ENCODE peak calls at places on chromosomes 7 and 10, in seven cellular contexts. One of them, this sample, is unnamed.

GRCh38 chr7:28623105-28623730 is 210.9 kb downstream of the CREB5 start:
- DNase-seq in AG10803: peak
- DNase-seq in CD8-positive, alpha-beta memory T cell: no peak
- DNase-seq in cardiac muscle cell: no peak
- DNase-seq in hepatocyte: no peak
- DNase-seq in aorta: no peak
- DNase-seq in A549: no peak
- DNase-seq in this sample: no peak

GRCh38 chr7:85773116-85773783 is 586.4 kb upstream of the SEMA3D start:
- DNase-seq in aorta: no peak
- DNase-seq in AG10803: peak
- DNase-seq in cardiac muscle cell: no peak
- DNase-seq in hepatocyte: no peak
- DNase-seq in CD8-positive, alpha-beta memory T cell: no peak
- DNase-seq in A549: no peak
- DNase-seq in this sample: no peak

GRCh38 chr7:21253740-21254687 is 173.9 kb upstream of the SP4 start:
- DNase-seq in A549: peak
- DNase-seq in aorta: no peak
- DNase-seq in hepatocyte: peak
- DNase-seq in AG10803: peak
- DNase-seq in CD8-positive, alpha-beta memory T cell: peak
- DNase-seq in cardiac muscle cell: peak
- DNase-seq in this sample: no peak

GRCh38 chr10:34648919-34649318 is 166.2 kb downstream of the PARD3 start:
- DNase-seq in A549: no peak
- DNase-seq in CD8-positive, alpha-beta memory T cell: no peak
- DNase-seq in AG10803: no peak
- DNase-seq in hepatocyte: no peak
- DNase-seq in cardiac muscle cell: no peak
- DNase-seq in aorta: no peak
- DNase-seq in this sample: no peak

GRCh38 chr7:131688738-131689661 is 132.6 kb upstream of the PODXL start:
- DNase-seq in cardiac muscle cell: peak
- DNase-seq in AG10803: peak
- DNase-seq in A549: peak
- DNase-seq in hepatocyte: peak
- DNase-seq in aorta: peak
- DNase-seq in CD8-positive, alpha-beta memory T cell: peak
- DNase-seq in this sample: peak

GRCh38 chr7:28643369-28644340 is 231.3 kb downstream of the CREB5 start:
- DNase-seq in CD8-positive, alpha-beta memory T cell: no peak
- DNase-seq in aorta: no peak
- DNase-seq in hepatocyte: no peak
- DNase-seq in cardiac muscle cell: no peak
- DNase-seq in A549: no peak
- DNase-seq in AG10803: no peak
- DNase-seq in this sample: no peak

GRCh38 chr7:36651404-36651803 is 72.9 kb downstream of the AOAH start:
- DNase-seq in cardiac muscle cell: no peak
- DNase-seq in A549: no peak
- DNase-seq in CD8-positive, alpha-beta memory T cell: no peak
- DNase-seq in aorta: no peak
- DNase-seq in AG10803: peak
- DNase-seq in hepatocyte: peak
- DNase-seq in this sample: no peak

GRCh38 chr7:117780832-117781231 is 92.4 kb downstream of the CTTNBP2 start:
- DNase-seq in cardiac muscle cell: no peak
- DNase-seq in CD8-positive, alpha-beta memory T cell: no peak
- DNase-seq in AG10803: no peak
- DNase-seq in A549: no peak
- DNase-seq in hepatocyte: no peak
- DNase-seq in aorta: no peak
- DNase-seq in this sample: no peak

GRCh38 chr10:4315529-4315928 is 510.5 kb upstream of the AKR1E2 start:
- DNase-seq in CD8-positive, alpha-beta memory T cell: no peak
- DNase-seq in cardiac muscle cell: no peak
- DNase-seq in hepatocyte: no peak
- DNase-seq in AG10803: peak
- DNase-seq in A549: no peak
- DNase-seq in aorta: no peak
- DNase-seq in this sample: no peak

GRCh38 chr10:4307784-4308364 is 518.1 kb upstream of the AKR1E2 start:
- DNase-seq in A549: no peak
- DNase-seq in cardiac muscle cell: peak
- DNase-seq in AG10803: no peak
- DNase-seq in hepatocyte: peak
- DNase-seq in CD8-positive, alpha-beta memory T cell: no peak
- DNase-seq in aorta: no peak
- DNase-seq in this sample: no peak

GRCh38 chr10:4310153-4310552 is 515.9 kb upstream of the AKR1E2 start:
- DNase-seq in CD8-positive, alpha-beta memory T cell: no peak
- DNase-seq in AG10803: no peak
- DNase-seq in A549: no peak
- DNase-seq in aorta: no peak
- DNase-seq in hepatocyte: no peak
- DNase-seq in cardiac muscle cell: peak
- DNase-seq in this sample: no peak

GRCh38 chr10:4316166-4316810 is 509.7 kb upstream of the AKR1E2 start:
- DNase-seq in aorta: peak
- DNase-seq in CD8-positive, alpha-beta memory T cell: no peak
- DNase-seq in A549: no peak
- DNase-seq in AG10803: peak
- DNase-seq in hepatocyte: no peak
- DNase-seq in cardiac muscle cell: no peak
- DNase-seq in this sample: no peak

GRCh38 chr10:4312046-4312835 is 513.8 kb upstream of the AKR1E2 start:
- DNase-seq in cardiac muscle cell: no peak
- DNase-seq in A549: no peak
- DNase-seq in CD8-positive, alpha-beta memory T cell: no peak
- DNase-seq in AG10803: no peak
- DNase-seq in aorta: no peak
- DNase-seq in hepatocyte: no peak
- DNase-seq in this sample: no peak
- H3K4me3 ChIP-seq in cardiac muscle cell: no peak
- H3K4me3 ChIP-seq in A549: no peak
- H3K4me3 ChIP-seq in CD8-positive, alpha-beta memory T cell: no peak
- H3K4me3 ChIP-seq in AG10803: no peak
- H3K4me3 ChIP-seq in aorta: no peak
- H3K4me3 ChIP-seq in hepatocyte: no peak
- H3K4me3 ChIP-seq in this sample: no peak

GRCh38 chr10:17871036-17871435 is 61.9 kb downstream of the MRC1 start:
- DNase-seq in hepatocyte: no peak
- DNase-seq in CD8-positive, alpha-beta memory T cell: no peak
- DNase-seq in aorta: no peak
- DNase-seq in AG10803: no peak
- DNase-seq in A549: no peak
- DNase-seq in cardiac muscle cell: no peak
- DNase-seq in this sample: no peak
- H3K4me3 ChIP-seq in hepatocyte: no peak
- H3K4me3 ChIP-seq in CD8-positive, alpha-beta memory T cell: no peak
- H3K4me3 ChIP-seq in aorta: no peak
- H3K4me3 ChIP-seq in AG10803: no peak
- H3K4me3 ChIP-seq in A549: no peak
- H3K4me3 ChIP-seq in cardiac muscle cell: no peak
- H3K4me3 ChIP-seq in this sample: no peak

DNA sequence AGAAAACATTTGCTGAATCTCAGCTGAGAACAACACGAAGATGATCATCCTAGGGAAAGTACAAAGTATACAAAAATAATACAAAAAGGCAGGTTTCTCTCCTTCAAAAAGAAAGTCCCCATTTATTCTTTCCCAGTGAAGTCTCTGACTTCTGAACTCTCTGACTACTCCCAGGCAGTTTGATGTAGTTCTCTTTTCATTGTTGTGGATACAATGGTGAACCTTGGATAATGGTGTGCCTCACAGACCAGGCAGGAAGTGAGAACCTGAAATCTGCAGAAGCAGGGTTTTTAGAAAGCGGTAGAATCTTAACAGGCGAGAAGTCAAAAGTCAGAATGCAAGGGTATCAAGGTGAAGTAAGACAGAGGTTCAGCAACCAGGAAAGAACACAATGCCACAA is 150.8 kb upstream of the NRP1 start:
- DNase-seq in aorta: no peak
- DNase-seq in A549: no peak
- DNase-seq in CD8-positive, alpha-beta memory T cell: no peak
- DNase-seq in hepatocyte: no peak
- DNase-seq in cardiac muscle cell: no peak
- DNase-seq in AG10803: no peak
- DNase-seq in this sample: no peak
- H3K4me3 ChIP-seq in aorta: no peak
- H3K4me3 ChIP-seq in A549: no peak
- H3K4me3 ChIP-seq in CD8-positive, alpha-beta memory T cell: no peak
- H3K4me3 ChIP-seq in hepatocyte: no peak
- H3K4me3 ChIP-seq in cardiac muscle cell: no peak
- H3K4me3 ChIP-seq in AG10803: no peak
- H3K4me3 ChIP-seq in this sample: no peak

GRCh38 chr7:16801111-16801542 is 3.7 kb downstream of the AGR2 start:
- DNase-seq in hepatocyte: peak
- DNase-seq in cardiac muscle cell: peak
- DNase-seq in CD8-positive, alpha-beta memory T cell: no peak
- DNase-seq in aorta: no peak
- DNase-seq in AG10803: peak
- DNase-seq in A549: peak
- DNase-seq in this sample: no peak

GRCh38 chr7:16804674-16805439 is at the start of gene AGR2:
- DNase-seq in CD8-positive, alpha-beta memory T cell: no peak
- DNase-seq in AG10803: no peak
- DNase-seq in aorta: no peak
- DNase-seq in hepatocyte: peak
- DNase-seq in A549: peak
- DNase-seq in cardiac muscle cell: no peak
- DNase-seq in this sample: no peak

GRCh38 chr7:16801579-16801978 is 3.2 kb downstream of the AGR2 start:
- DNase-seq in AG10803: no peak
- DNase-seq in CD8-positive, alpha-beta memory T cell: no peak
- DNase-seq in aorta: no peak
- DNase-seq in A549: no peak
- DNase-seq in hepatocyte: no peak
- DNase-seq in cardiac muscle cell: no peak
- DNase-seq in this sample: no peak

GRCh38 chr7:16803881-16804673 is 722 bp downstream of the AGR2 start:
- DNase-seq in cardiac muscle cell: no peak
- DNase-seq in AG10803: no peak
- DNase-seq in aorta: no peak
- DNase-seq in hepatocyte: no peak
- DNase-seq in A549: peak
- DNase-seq in CD8-positive, alpha-beta memory T cell: no peak
- DNase-seq in this sample: no peak
- H3K4me3 ChIP-seq in cardiac muscle cell: no peak
- H3K4me3 ChIP-seq in AG10803: no peak
- H3K4me3 ChIP-seq in aorta: no peak
- H3K4me3 ChIP-seq in hepatocyte: peak
- H3K4me3 ChIP-seq in A549: peak
- H3K4me3 ChIP-seq in CD8-positive, alpha-beta memory T cell: no peak
- H3K4me3 ChIP-seq in this sample: no peak

GRCh38 chr7:100824499-100825214 is 2.7 kb downstream of the EPHB4 start:
- DNase-seq in A549: no peak
- DNase-seq in AG10803: peak
- DNase-seq in cardiac muscle cell: no peak
- DNase-seq in hepatocyte: no peak
- DNase-seq in CD8-positive, alpha-beta memory T cell: no peak
- DNase-seq in aorta: no peak
- DNase-seq in this sample: no peak
- H3K4me3 ChIP-seq in A549: no peak
- H3K4me3 ChIP-seq in AG10803: peak
- H3K4me3 ChIP-seq in cardiac muscle cell: no peak
- H3K4me3 ChIP-seq in hepatocyte: no peak
- H3K4me3 ChIP-seq in CD8-positive, alpha-beta memory T cell: no peak
- H3K4me3 ChIP-seq in aorta: no peak
- H3K4me3 ChIP-seq in this sample: no peak

DNA sequence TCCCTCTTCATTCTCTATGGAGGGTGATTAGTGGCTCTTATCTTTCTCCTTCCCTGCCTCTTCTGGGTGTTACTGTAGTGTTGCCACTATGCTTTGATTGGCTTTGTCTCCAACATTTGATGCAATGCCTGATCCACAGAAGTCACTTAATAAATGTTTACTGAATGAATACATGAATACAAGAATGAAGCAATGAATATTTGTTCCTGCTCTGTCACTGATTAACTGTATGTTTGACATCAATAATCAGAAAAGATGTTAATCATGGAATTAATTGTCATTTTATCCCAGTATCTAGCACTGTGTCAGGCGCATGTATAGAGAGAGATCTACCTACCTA is 4.3 kb downstream of the ANK3 start:
- DNase-seq in hepatocyte: no peak
- DNase-seq in AG10803: peak
- DNase-seq in cardiac muscle cell: no peak
- DNase-seq in aorta: no peak
- DNase-seq in CD8-positive, alpha-beta memory T cell: no peak
- DNase-seq in A549: no peak
- DNase-seq in this sample: no peak
- H3K4me3 ChIP-seq in hepatocyte: no peak
- H3K4me3 ChIP-seq in AG10803: no peak
- H3K4me3 ChIP-seq in cardiac muscle cell: no peak
- H3K4me3 ChIP-seq in aorta: no peak
- H3K4me3 ChIP-seq in CD8-positive, alpha-beta memory T cell: no peak
- H3K4me3 ChIP-seq in A549: no peak
- H3K4me3 ChIP-seq in this sample: no peak

This sample was measured in effector memory CD4-positive, alpha-beta T cell.